ENCODE peak calls at places on chromosomes 12 and 14, in four cellular contexts. W is aorta; Q is CD8-positive, alpha-beta memory T cell; R is fibroblast of the conjunctiva. A is an unnamed sample.

GRCh38 chr12:132151145-132151765 is 7.0 kb downstream of the NOC4L start:
- DNase-seq in Q (no peak), W (peak; percentile 75), R (no peak), A (no peak)

GRCh38 chr14:53249059-53249458 is 95.9 kb upstream of the DDHD1 start:
- DNase-seq in Q (no peak), R (no peak), W (no peak), A (no peak)

GRCh38 chr12:92304335-92305066 is 158.9 kb upstream of the BTG1 start:
- DNase-seq in Q (no peak), W (no peak), R (no peak), A (no peak)

GRCh38 chr12:18224745-18225144 is 36.6 kb upstream of the PIK3C2G start:
- DNase-seq in W (no peak), Q (no peak), R (peak; percentile 42), A (peak; percentile 17)

GRCh38 chr14:58637040-58637390 is 747 bp upstream of the DACT1 start:
- DNase-seq in W (peak; percentile 91), R (peak; percentile 66), Q (no peak), A (no peak)

GRCh38 chr12:3832738-3833137 is 40.5 kb downstream of the PARP11 start:
- DNase-seq in R (no peak), Q (no peak), W (no peak), A (peak; percentile 2)

GRCh38 chr14:63438065-63438757 is 105.0 kb downstream of the PPP2R5E start:
- DNase-seq in Q (no peak), R (peak; percentile 94), W (peak; percentile 77), A (peak; percentile 92)

GRCh38 chr14:105067140-105067968 is 2.1 kb upstream of the GPR132 start:
- DNase-seq in Q (peak; percentile 55), R (no peak), W (no peak), A (peak; percentile 67)

GRCh38 chr14:92421756-92422155 is 91.8 kb upstream of the RIN3 start:
- DNase-seq in R (no peak), W (no peak), Q (no peak), A (no peak)

GRCh38 chr12:123971770-123972447 is 722 bp downstream of the CCDC92 start:
- DNase-seq in W (peak; percentile 80), R (no peak), Q (peak; percentile 12), A (peak; percentile 34)

GRCh38 chr12:100044266-100044665 is 59.5 kb upstream of the ANKS1B start:
- DNase-seq in W (no peak), R (no peak), Q (no peak), A (no peak)

GRCh38 chr12:121253638-121254335 is 42.7 kb downstream of the CAMKK2 start:
- DNase-seq in Q (no peak), W (peak; percentile 56), R (no peak), A (no peak)

GRCh38 chr12:130299574-130299973 is 38.1 kb upstream of the PIWIL1 start:
- DNase-seq in R (no peak), W (no peak), Q (no peak), A (no peak)

GRCh38 chr12:126117502-126117901 is 1052.3 kb downstream of the AACS start:
- DNase-seq in R (no peak), W (no peak), Q (no peak), A (no peak)

GRCh38 chr14:104972301-104973211 is 5.6 kb downstream of the AHNAK2 start:
- DNase-seq in W (peak; percentile 85), R (peak; percentile 72), Q (no peak), A (peak; percentile 92)

GRCh38 chr12:97758102-97758501 is 295.5 kb downstream of the RMST start:
- DNase-seq in Q (no peak), W (no peak), R (no peak), A (no peak)

GRCh38 chr14:60163741-60164140 is 1.5 kb downstream of the DHRS7 start:
- DNase-seq in W (no peak), R (no peak), Q (no peak), A (no peak)

GRCh38 chr12:12439636-12440035 is 82.8 kb downstream of the BORCS5 start:
- DNase-seq in W (no peak), R (no peak), Q (peak; percentile 35), A (peak; percentile 54)

GRCh38 chr12:114685320-114685781 is 1.4 kb upstream of the TBX3 start:
- DNase-seq in Q (no peak), W (no peak), R (no peak), A (no peak)

GRCh38 chr12:82174936-82175335 is 183.3 kb downstream of the CCDC59 start:
- DNase-seq in R (no peak), Q (no peak), W (no peak), A (no peak)

GRCh38 chr12:92444763-92445162 is 258.0 kb upstream of the PLEKHG7 start:
- DNase-seq in Q (no peak), R (no peak), W (no peak), A (no peak)

GRCh38 chr12:28026701-28027100 is 54.2 kb upstream of the PTHLH start:
- DNase-seq in R (no peak), Q (no peak), W (no peak), A (peak; percentile 88)

GRCh38 chr14:93923586-93923985 is 3.6 kb upstream of the FAM181A start:
- DNase-seq in R (no peak), Q (no peak), W (no peak), A (no peak)

GRCh38 chr14:70856851-70857498 is 47.7 kb upstream of the MAP3K9 start:
- DNase-seq in W (no peak), Q (no peak), R (peak; percentile 4), A (peak; percentile 99)

GRCh38 chr12:1474567-1475153 is 119.7 kb downstream of the FBXL14 start:
- DNase-seq in W (no peak), R (peak; percentile 95), Q (no peak), A (peak; percentile 90)

GRCh38 chr12:109730306-109731145 is 16.9 kb downstream of the FAM222A start:
- DNase-seq in R (no peak), W (peak; percentile 26), Q (no peak), A (no peak)

GRCh38 chr12:4817813-4818212 is 91.9 kb upstream of the KCNA1 start:
- DNase-seq in W (no peak), Q (no peak), R (no peak), A (no peak)

GRCh38 chr12:16165506-16165905 is 112.0 kb downstream of the SLC15A5 start:
- DNase-seq in W (no peak), R (peak; percentile 61), Q (no peak), A (no peak)

GRCh38 chr12:91222746-91223145 is 40.1 kb upstream of the DCN start:
- DNase-seq in Q (no peak), R (no peak), W (no peak), A (peak; percentile 64)

GRCh38 chr14:25150934-25151790 is 101.2 kb upstream of the STXBP6 start:
- DNase-seq in R (peak; percentile 54), W (no peak), Q (no peak), A (peak; percentile 65)

GRCh38 chr12:56387152-56387551 is 24.5 kb upstream of the APOF start:
- DNase-seq in W (no peak), R (no peak), Q (no peak), A (no peak)

GRCh38 chr14:61563880-61564622 is 131.3 kb upstream of the HIF1A start:
- DNase-seq in W (no peak), R (no peak), Q (no peak), A (no peak)

GRCh38 chr12:64180951-64181350 is 41.1 kb downstream of the KICS2 start:
- DNase-seq in W (no peak), Q (no peak), R (no peak), A (peak; percentile 86)

GRCh38 chr12:95440401-95440800 is 33.6 kb upstream of the METAP2 start:
- DNase-seq in R (no peak), W (no peak), Q (no peak), A (peak; percentile 56)

GRCh38 chr12:98645572-98646067 is 530 bp downstream of the APAF1 start:
- DNase-seq in W (no peak), R (no peak), Q (no peak), A (no peak)

GRCh38 chr14:39395555-39396254 is 36.5 kb downstream of the FBXO33 start:
- DNase-seq in W (no peak), Q (no peak), R (no peak), A (peak; percentile 50)

GRCh38 chr12:120228291-120229070 is 27.6 kb upstream of the RPLP0 start:
- DNase-seq in W (peak; percentile 95), Q (peak; percentile 83), R (peak; percentile 70), A (peak; percentile 79)

GRCh38 chr14:30355431-30355913 is 203.5 kb upstream of the G2E3 start:
- DNase-seq in Q (no peak), W (no peak), R (no peak), A (no peak)

A was measured in HT1080.